ENCODE peak calls at places on chromosomes 4 and X, in seven cellular contexts. One of them, this sample, is unnamed.
A peak's percentile ranks its signal among the peaks of the same experiment; 100 is the strongest.

GRCh38 chr4:185018834-185019450 is 652 bp downstream of the HELT start:
- DNase-seq in IMR-90: no peak
- DNase-seq in mesendoderm: peak; percentile 49
- DNase-seq in H1: peak; percentile 84
- DNase-seq in mesenchymal stem cell: peak; percentile 20
- DNase-seq in H9: peak; percentile 63
- DNase-seq in trophoblast cell: no peak
- DNase-seq in this sample: no peak

GRCh38 chr4:125928652-125929051 is 613.9 kb downstream of the FAT4 start:
- DNase-seq in IMR-90: no peak
- DNase-seq in mesendoderm: peak; percentile 18
- DNase-seq in H1: no peak
- DNase-seq in mesenchymal stem cell: no peak
- DNase-seq in H9: no peak
- DNase-seq in trophoblast cell: no peak
- DNase-seq in this sample: no peak

GRCh38 chrX:64204701-64205440 is 637 bp downstream of the AMER1 start:
- DNase-seq in IMR-90: peak; percentile 19
- DNase-seq in mesendoderm: peak; percentile 52
- DNase-seq in H1: peak; percentile 53
- DNase-seq in mesenchymal stem cell: peak; percentile 42
- DNase-seq in H9: peak; percentile 36
- DNase-seq in trophoblast cell: peak; percentile 6
- DNase-seq in this sample: no peak

GRCh38 chrX:83845397-83845796 is 15.5 kb upstream of the CYLC1 start:
- DNase-seq in IMR-90: peak; percentile 22
- DNase-seq in mesendoderm: peak; percentile 55
- DNase-seq in H1: no peak
- DNase-seq in mesenchymal stem cell: peak; percentile 7
- DNase-seq in H9: no peak
- DNase-seq in trophoblast cell: peak; percentile 58
- DNase-seq in this sample: peak; percentile 12

GRCh38 chr4:77155631-77156345 is 1.2 kb upstream of the CCNG2 start:
- DNase-seq in IMR-90: no peak
- DNase-seq in mesendoderm: peak; percentile 61
- DNase-seq in H1: no peak
- DNase-seq in mesenchymal stem cell: no peak
- DNase-seq in H9: no peak
- DNase-seq in trophoblast cell: peak; percentile 30
- DNase-seq in this sample: no peak

GRCh38 chrX:48957477-48957826 is at the start of gene OTUD5:
- DNase-seq in IMR-90: no peak
- DNase-seq in mesendoderm: no peak
- DNase-seq in H1: peak; percentile 76
- DNase-seq in mesenchymal stem cell: no peak
- DNase-seq in H9: no peak
- DNase-seq in trophoblast cell: no peak
- DNase-seq in this sample: no peak

GRCh38 chr4:54233697-54234496 is 4.8 kb downstream of the PDGFRA start:
- DNase-seq in IMR-90: peak; percentile 82
- DNase-seq in mesendoderm: peak; percentile 85
- DNase-seq in H1: peak; percentile 84
- DNase-seq in mesenchymal stem cell: peak; percentile 85
- DNase-seq in H9: peak; percentile 73
- DNase-seq in trophoblast cell: peak; percentile 95
- DNase-seq in this sample: peak; percentile 79

GRCh38 chr4:157389751-157390150 is 169.2 kb downstream of the GRIA2 start:
- DNase-seq in IMR-90: no peak
- DNase-seq in mesendoderm: no peak
- DNase-seq in H1: no peak
- DNase-seq in mesenchymal stem cell: no peak
- DNase-seq in H9: no peak
- DNase-seq in trophoblast cell: no peak
- DNase-seq in this sample: no peak

GRCh38 chr4:156261230-156261629 is 307.6 kb upstream of the CTSO start:
- DNase-seq in IMR-90: no peak
- DNase-seq in mesendoderm: no peak
- DNase-seq in H1: no peak
- DNase-seq in mesenchymal stem cell: no peak
- DNase-seq in H9: no peak
- DNase-seq in trophoblast cell: no peak
- DNase-seq in this sample: no peak

GRCh38 chrX:78237127-78237526 is 90.3 kb downstream of the CYSLTR1 start:
- DNase-seq in IMR-90: no peak
- DNase-seq in mesendoderm: no peak
- DNase-seq in H1: no peak
- DNase-seq in mesenchymal stem cell: no peak
- DNase-seq in H9: no peak
- DNase-seq in trophoblast cell: no peak
- DNase-seq in this sample: no peak

GRCh38 chrX:9670136-9670905 is 95.3 kb downstream of the GPR143 start:
- DNase-seq in IMR-90: peak; percentile 66
- DNase-seq in mesendoderm: peak; percentile 8
- DNase-seq in H1: no peak
- DNase-seq in mesenchymal stem cell: peak; percentile 67
- DNase-seq in H9: no peak
- DNase-seq in trophoblast cell: no peak
- DNase-seq in this sample: no peak

GRCh38 chr4:158682071-158682470 is 10.0 kb downstream of the ETFDH start:
- DNase-seq in IMR-90: no peak
- DNase-seq in mesendoderm: no peak
- DNase-seq in H1: no peak
- DNase-seq in mesenchymal stem cell: no peak
- DNase-seq in H9: no peak
- DNase-seq in trophoblast cell: no peak
- DNase-seq in this sample: no peak

GRCh38 chrX:148938348-148938747 is 437.9 kb downstream of the AFF2 start:
- DNase-seq in IMR-90: no peak
- DNase-seq in mesendoderm: no peak
- DNase-seq in H1: no peak
- DNase-seq in mesenchymal stem cell: no peak
- DNase-seq in H9: no peak
- DNase-seq in trophoblast cell: no peak
- DNase-seq in this sample: no peak

GRCh38 chr4:871484-871883 is 45.6 kb upstream of the CPLX1 start:
- DNase-seq in IMR-90: no peak
- DNase-seq in mesendoderm: no peak
- DNase-seq in H1: no peak
- DNase-seq in mesenchymal stem cell: no peak
- DNase-seq in H9: no peak
- DNase-seq in trophoblast cell: no peak
- DNase-seq in this sample: no peak

GRCh38 chr4:108043536-108043935 is 53.8 kb downstream of the HADH start:
- DNase-seq in IMR-90: no peak
- DNase-seq in mesendoderm: peak; percentile 18
- DNase-seq in H1: no peak
- DNase-seq in mesenchymal stem cell: no peak
- DNase-seq in H9: no peak
- DNase-seq in trophoblast cell: no peak
- DNase-seq in this sample: peak; percentile 80

GRCh38 chr4:52588771-52589591 is 70.1 kb downstream of the USP46 start:
- DNase-seq in IMR-90: peak; percentile 97
- DNase-seq in mesendoderm: peak; percentile 62
- DNase-seq in H1: no peak
- DNase-seq in mesenchymal stem cell: peak; percentile 100
- DNase-seq in H9: no peak
- DNase-seq in trophoblast cell: no peak
- DNase-seq in this sample: no peak

GRCh38 chrX:107826286-107827136 is 845 bp downstream of the MID2 start:
- DNase-seq in IMR-90: peak; percentile 42
- DNase-seq in mesendoderm: peak; percentile 60
- DNase-seq in H1: no peak
- DNase-seq in mesenchymal stem cell: peak; percentile 77
- DNase-seq in H9: peak; percentile 38
- DNase-seq in trophoblast cell: peak; percentile 6
- DNase-seq in this sample: peak; percentile 36

GRCh38 chr4:88522702-88523324 is 763 bp downstream of the PYURF start:
- DNase-seq in IMR-90: peak; percentile 33
- DNase-seq in mesendoderm: peak; percentile 67
- DNase-seq in H1: no peak
- DNase-seq in mesenchymal stem cell: peak; percentile 60
- DNase-seq in H9: no peak
- DNase-seq in trophoblast cell: peak; percentile 43
- DNase-seq in this sample: peak; percentile 3

GRCh38 chr4:77187231-77187630 is 30.2 kb downstream of the CCNG2 start:
- DNase-seq in IMR-90: no peak
- DNase-seq in mesendoderm: no peak
- DNase-seq in H1: no peak
- DNase-seq in mesenchymal stem cell: no peak
- DNase-seq in H9: no peak
- DNase-seq in trophoblast cell: no peak
- DNase-seq in this sample: no peak

GRCh38 chr4:48686369-48686768 is 93.7 kb downstream of the FRYL start:
- DNase-seq in IMR-90: no peak
- DNase-seq in mesendoderm: no peak
- DNase-seq in H1: no peak
- DNase-seq in mesenchymal stem cell: no peak
- DNase-seq in H9: no peak
- DNase-seq in trophoblast cell: no peak
- DNase-seq in this sample: no peak

GRCh38 chr4:159103406-159104131 is 690 bp downstream of the RAPGEF2 start:
- DNase-seq in IMR-90: peak; percentile 23
- DNase-seq in mesendoderm: peak; percentile 63
- DNase-seq in H1: peak; percentile 72
- DNase-seq in mesenchymal stem cell: peak; percentile 59
- DNase-seq in H9: peak; percentile 46
- DNase-seq in trophoblast cell: peak; percentile 61
- DNase-seq in this sample: peak; percentile 60

GRCh38 chrX:118251251-118251650 is 94.7 kb upstream of the WDR44 start:
- DNase-seq in IMR-90: peak; percentile 67
- DNase-seq in mesendoderm: no peak
- DNase-seq in H1: no peak
- DNase-seq in mesenchymal stem cell: no peak
- DNase-seq in H9: no peak
- DNase-seq in trophoblast cell: peak; percentile 43
- DNase-seq in this sample: no peak

GRCh38 chr4:26196567-26196966 is 124.2 kb upstream of the RBPJ start:
- DNase-seq in IMR-90: no peak
- DNase-seq in mesendoderm: no peak
- DNase-seq in H1: no peak
- DNase-seq in mesenchymal stem cell: no peak
- DNase-seq in H9: no peak
- DNase-seq in trophoblast cell: no peak
- DNase-seq in this sample: no peak
- H3K9ac ChIP-seq in IMR-90: no peak overlapping the region
- H3K9ac ChIP-seq in mesendoderm: no peak overlapping the region
- H3K9ac ChIP-seq in H1: no peak overlapping the region
- H3K9ac ChIP-seq in mesenchymal stem cell: peak overlapping the region; percentile 69
- H3K9ac ChIP-seq in H9: no peak overlapping the region
- H3K9ac ChIP-seq in trophoblast cell: no peak overlapping the region
- H3K9ac ChIP-seq in this sample: no peak overlapping the region

GRCh38 chrX:131987252-131987651 is 35.9 kb upstream of the STK26 start:
- DNase-seq in IMR-90: no peak
- DNase-seq in mesendoderm: no peak
- DNase-seq in H1: no peak
- DNase-seq in mesenchymal stem cell: no peak
- DNase-seq in H9: no peak
- DNase-seq in trophoblast cell: peak; percentile 21
- DNase-seq in this sample: no peak
- H4K8ac ChIP-seq in IMR-90: no peak overlapping the region
- H4K8ac ChIP-seq in mesendoderm: no peak overlapping the region
- H4K8ac ChIP-seq in H1: no peak overlapping the region
- H4K8ac ChIP-seq in mesenchymal stem cell: no peak overlapping the region
- H4K8ac ChIP-seq in H9: no peak overlapping the region
- H4K8ac ChIP-seq in trophoblast cell: no peak overlapping the region
- H4K8ac ChIP-seq in this sample: no peak overlapping the region

GRCh38 chrX:40150503-40150902 is 52.7 kb upstream of the BCOR start:
- DNase-seq in IMR-90: no peak
- DNase-seq in mesendoderm: no peak
- DNase-seq in H1: no peak
- DNase-seq in mesenchymal stem cell: peak; percentile 39
- DNase-seq in H9: no peak
- DNase-seq in trophoblast cell: no peak
- DNase-seq in this sample: no peak
- H3K9ac ChIP-seq in IMR-90: no peak overlapping the region
- H3K9ac ChIP-seq in mesendoderm: no peak overlapping the region
- H3K9ac ChIP-seq in H1: no peak overlapping the region
- H3K9ac ChIP-seq in mesenchymal stem cell: no peak overlapping the region
- H3K9ac ChIP-seq in H9: no peak overlapping the region
- H3K9ac ChIP-seq in trophoblast cell: no peak overlapping the region
- H3K9ac ChIP-seq in this sample: no peak overlapping the region

GRCh38 chrX:38774249-38774648 is 27.0 kb upstream of the MID1IP1 start:
- DNase-seq in IMR-90: no peak
- DNase-seq in mesendoderm: no peak
- DNase-seq in H1: no peak
- DNase-seq in mesenchymal stem cell: no peak
- DNase-seq in H9: no peak
- DNase-seq in trophoblast cell: no peak
- DNase-seq in this sample: no peak
- H4K8ac ChIP-seq in IMR-90: no peak overlapping the region
- H4K8ac ChIP-seq in mesendoderm: no peak overlapping the region
- H4K8ac ChIP-seq in H1: no peak overlapping the region
- H4K8ac ChIP-seq in mesenchymal stem cell: no peak overlapping the region
- H4K8ac ChIP-seq in H9: no peak overlapping the region
- H4K8ac ChIP-seq in trophoblast cell: no peak overlapping the region
- H4K8ac ChIP-seq in this sample: no peak overlapping the region

DNA sequence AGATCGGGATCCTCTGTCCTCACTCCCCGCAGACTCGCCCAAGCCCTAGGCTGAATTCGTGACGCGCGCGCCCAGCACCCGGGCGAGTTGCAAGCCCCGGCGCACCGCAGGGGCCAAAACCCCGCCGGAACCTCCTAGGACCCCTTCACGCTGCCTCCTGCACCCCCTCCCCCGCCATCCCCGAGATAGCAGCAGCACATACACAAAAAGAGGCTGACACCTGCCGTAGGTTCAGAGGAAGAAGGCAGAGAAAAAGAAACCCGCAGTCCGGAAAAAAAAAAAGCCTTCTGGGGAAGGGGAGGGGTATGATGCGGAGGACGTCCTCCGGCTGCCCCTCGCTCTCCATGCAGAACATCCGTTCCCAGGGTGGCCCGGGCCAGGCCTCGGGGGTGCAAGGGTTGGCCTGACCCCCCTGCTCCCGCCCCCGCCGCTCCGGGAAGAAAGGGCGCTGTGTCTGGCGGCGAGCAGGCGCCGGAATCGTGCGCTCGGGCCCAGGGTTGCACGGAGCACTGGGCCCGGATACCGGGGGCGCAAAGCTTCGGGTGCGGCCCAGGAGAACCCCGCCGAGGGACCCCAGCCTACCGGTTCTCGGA is 2.5 kb downstream of the NLGN4X start:
- DNase-seq in IMR-90: no peak
- DNase-seq in mesendoderm: peak; percentile 71
- DNase-seq in H1: peak; percentile 57
- DNase-seq in mesenchymal stem cell: peak; percentile 0
- DNase-seq in H9: peak; percentile 41
- DNase-seq in trophoblast cell: peak; percentile 3
- DNase-seq in this sample: peak; percentile 33
- H3K9ac ChIP-seq in IMR-90: no peak overlapping the region
- H3K9ac ChIP-seq in mesendoderm: peak overlapping the region; percentile 83
- H3K9ac ChIP-seq in H1: no peak overlapping the region
- H3K9ac ChIP-seq in mesenchymal stem cell: no peak overlapping the region
- H3K9ac ChIP-seq in H9: peak overlapping the region; percentile 48
- H3K9ac ChIP-seq in trophoblast cell: no peak overlapping the region
- H3K9ac ChIP-seq in this sample: peak overlapping the region; percentile 91

GRCh38 chrX:133880032-133880443 is 105.4 kb downstream of the GPC3 start:
- DNase-seq in IMR-90: no peak
- DNase-seq in mesendoderm: no peak
- DNase-seq in H1: no peak
- DNase-seq in mesenchymal stem cell: no peak
- DNase-seq in H9: no peak
- DNase-seq in trophoblast cell: no peak
- DNase-seq in this sample: no peak
- H4K8ac ChIP-seq in IMR-90: no peak overlapping the region
- H4K8ac ChIP-seq in mesendoderm: no peak overlapping the region
- H4K8ac ChIP-seq in H1: no peak overlapping the region
- H4K8ac ChIP-seq in mesenchymal stem cell: no peak overlapping the region
- H4K8ac ChIP-seq in H9: no peak overlapping the region
- H4K8ac ChIP-seq in trophoblast cell: no peak overlapping the region
- H4K8ac ChIP-seq in this sample: no peak overlapping the region

GRCh38 chr4:176780995-176781738 is 11.6 kb downstream of the VEGFC start:
- DNase-seq in IMR-90: no peak
- DNase-seq in mesendoderm: no peak
- DNase-seq in H1: no peak
- DNase-seq in mesenchymal stem cell: no peak
- DNase-seq in H9: no peak
- DNase-seq in trophoblast cell: no peak
- DNase-seq in this sample: no peak
- H3K9ac ChIP-seq in IMR-90: no peak overlapping the region
- H3K9ac ChIP-seq in mesendoderm: no peak overlapping the region
- H3K9ac ChIP-seq in H1: no peak overlapping the region
- H3K9ac ChIP-seq in mesenchymal stem cell: peak overlapping the region; percentile 77
- H3K9ac ChIP-seq in H9: no peak overlapping the region
- H3K9ac ChIP-seq in trophoblast cell: no peak overlapping the region
- H3K9ac ChIP-seq in this sample: no peak overlapping the region